ENCODE peak calls at places on chromosome 6, in five cellular contexts. D is left ventricle myocardium inferior; A is naive thymus-derived CD4-positive, alpha-beta T cell; W is HepG2; V is CD4-positive, CD25-positive, alpha-beta regulatory T cell. Y is an unnamed sample. For H3K9me3, the result is how much of the 10 kb centered on the place peaks cover.

GRCh38 chr6:43964659-43965570 is 162.3 kb downstream of the MRPL14 start:
- DNase-seq in D (no peak), V (no peak), A (no peak), W (no peak), Y (no peak)

GRCh38 chr6:61809004-61809595 is 476.9 kb downstream of the KHDRBS2 start:
- DNase-seq in D (no peak), A (no peak), V (no peak), W (peak), Y (no peak)

GRCh38 chr6:44309092-44309491 is 4.1 kb downstream of the AARS2 start:
- DNase-seq in D (peak), A (no peak), W (no peak), V (no peak), Y (no peak)

GRCh38 chr6:11092654-11093053 is 980 bp upstream of the SMIM13 start:
- DNase-seq in V (no peak), A (no peak), D (no peak), W (no peak), Y (no peak)

GRCh38 chr6:124873066-124873410 is 89.2 kb upstream of the RNF217 start:
- DNase-seq in D (no peak), A (no peak), V (no peak), W (no peak), Y (no peak)

GRCh38 chr6:104326173-104327001 is 533.3 kb downstream of the HACE1 start:
- DNase-seq in A (no peak), V (no peak), W (no peak), D (no peak), Y (no peak)

GRCh38 chr6:2866183-2866846 is 24.7 kb upstream of the SERPINB1 start:
- DNase-seq in D (no peak), A (no peak), V (no peak), W (no peak), Y (no peak)

GRCh38 chr6:90268178-90268577 is 28.5 kb downstream of the BACH2 start:
- DNase-seq in W (no peak), A (no peak), D (no peak), V (no peak), Y (no peak)

GRCh38 chr6:34587325-34587724 is 31.2 kb upstream of the SPDEF start:
- DNase-seq in W (no peak), A (no peak), D (no peak), V (no peak), Y (no peak)

GRCh38 chr6:43709654-43710303 is 22.2 kb upstream of the MRPS18A start:
- DNase-seq in A (no peak), D (no peak), V (no peak), W (no peak), Y (no peak)

GRCh38 chr6:52909131-52909530 is 367 bp downstream of the GSTA3 start:
- DNase-seq in A (no peak), V (no peak), D (no peak), W (no peak), Y (no peak)

GRCh38 chr6:7442467-7442866 is 52.9 kb downstream of the RIOK1 start:
- DNase-seq in D (no peak), A (no peak), V (no peak), W (no peak), Y (no peak)

GRCh38 chr6:8079116-8079515 is 14.9 kb upstream of the BLOC1S5 start:
- DNase-seq in W (no peak), V (no peak), A (no peak), D (no peak), Y (no peak)

GRCh38 chr6:43891072-43891870 is 121.3 kb downstream of the VEGFA start:
- DNase-seq in W (no peak), A (no peak), D (no peak), V (no peak), Y (no peak)

GRCh38 chr6:30019819-30020218 is 41.2 kb upstream of the POLR1H start:
- DNase-seq in D (no peak), W (no peak), A (no peak), V (no peak), Y (no peak)

GRCh38 chr6:106974999-106975698 is 620 bp upstream of the CD24 start:
- DNase-seq in A (no peak), D (peak), W (no peak), V (no peak), Y (no peak)

GRCh38 chr6:160586374-160586773 is 77.7 kb downstream of the LPA start:
- DNase-seq in D (no peak), A (no peak), V (no peak), W (no peak), Y (no peak)

GRCh38 chr6:160583805-160584204 is 80.3 kb downstream of the LPA start:
- DNase-seq in A (no peak), W (no peak), V (no peak), D (no peak), Y (no peak)
- H3K9me3 ChIP-seq in A (under half), W (under half), V (under half), D (under half), Y (under half)

GRCh38 chr6:108116781-108117426 is 42.4 kb upstream of the OSTM1 start:
- DNase-seq in W (no peak), D (no peak), V (no peak), A (no peak), Y (no peak)

GRCh38 chr6:108117427-108118358 is 43.2 kb upstream of the OSTM1 start:
- DNase-seq in A (no peak), D (peak), V (peak), W (no peak), Y (no peak)

GRCh38 chr6:108119212-108120141 is 44.9 kb upstream of the OSTM1 start:
- DNase-seq in D (no peak), W (no peak), A (no peak), V (no peak), Y (no peak)

GRCh38 chr6:108118791-108119211 is 44.3 kb upstream of the OSTM1 start:
- DNase-seq in D (no peak), W (no peak), V (no peak), A (no peak), Y (no peak)

GRCh38 chr6:108118359-108118724 is 43.8 kb upstream of the OSTM1 start:
- DNase-seq in V (no peak), A (no peak), D (no peak), W (no peak), Y (no peak)
- H3K9me3 ChIP-seq in V (under half), A (under half), D (under half), W (under half), Y (under half)

GRCh38 chr6:167647750-167648470 is 178.8 kb upstream of the AFDN start:
- DNase-seq in D (no peak), W (no peak), A (no peak), V (no peak), Y (no peak)

GRCh38 chr6:167648506-167649278 is 178.0 kb upstream of the AFDN start:
- DNase-seq in A (no peak), V (no peak), D (no peak), W (no peak), Y (no peak)

GRCh38 chr6:167649486-167649885 is 177.2 kb upstream of the AFDN start:
- DNase-seq in W (no peak), D (no peak), V (no peak), A (no peak), Y (no peak)

GRCh38 chr6:167645383-167645782 is 181.3 kb upstream of the AFDN start:
- DNase-seq in W (no peak), A (no peak), D (no peak), V (no peak), Y (no peak)

GRCh38 chr6:167647333-167647732 is 179.4 kb upstream of the AFDN start:
- DNase-seq in W (no peak), D (no peak), A (no peak), V (no peak), Y (no peak)
- H3K9me3 ChIP-seq in W (under half), D (under half), A (under half), V (under half), Y (under half)

DNA sequence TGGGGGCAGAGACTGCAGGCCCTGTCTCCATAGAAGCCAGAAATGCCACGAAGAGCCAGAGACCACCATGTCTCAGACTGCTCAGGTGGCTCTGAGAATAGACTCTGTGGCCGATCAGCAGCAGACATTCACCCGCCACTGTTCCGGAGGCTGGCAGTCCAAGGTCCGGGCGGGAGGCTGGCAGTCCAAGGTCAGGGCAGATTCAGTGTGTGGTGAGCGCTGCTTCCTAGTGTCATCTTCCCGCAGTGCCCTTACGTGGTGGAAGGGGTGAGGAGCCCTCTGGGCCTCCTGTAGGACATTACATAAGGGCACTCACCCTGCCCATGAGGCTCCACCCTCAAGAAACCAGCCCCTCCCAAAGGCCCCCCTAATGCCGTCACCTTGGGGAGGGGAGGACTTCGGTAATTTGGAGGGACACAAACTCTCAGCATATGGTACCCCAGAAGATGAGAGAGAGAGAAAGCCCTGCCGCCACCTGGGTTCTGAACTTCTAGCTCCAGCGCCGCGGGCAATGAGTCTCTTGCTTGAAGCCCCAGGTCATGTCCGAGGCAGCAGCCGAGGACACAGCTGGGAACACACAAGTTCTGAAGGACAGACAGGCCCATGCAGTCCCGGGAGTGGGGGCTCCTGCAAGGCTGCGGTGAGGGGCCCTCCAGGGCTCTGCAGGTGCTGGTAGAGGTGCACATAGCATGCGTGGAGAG is 36.4 kb downstream of the DACT2 start:
- DNase-seq in A (no peak), W (peak), D (no peak), V (no peak), Y (no peak)
- H3K9me3 ChIP-seq in A (under half), W (under half), D (under half), V (under half), Y (under half)

GRCh38 chr6:361411-362132 is 30.0 kb upstream of the IRF4 start:
- DNase-seq in A (no peak), D (no peak), W (no peak), V (no peak), Y (no peak)
- H3K9me3 ChIP-seq in A (under half), D (under half), W (under half), V (under half), Y (under half)

GRCh38 chr6:170130771-170131241 is 160.1 kb downstream of the DLL1 start:
- DNase-seq in D (no peak), W (no peak), V (no peak), A (no peak), Y (no peak)

GRCh38 chr6:170132011-170132521 is 158.8 kb downstream of the DLL1 start:
- DNase-seq in A (no peak), V (no peak), D (no peak), W (no peak), Y (no peak)

GRCh38 chr6:170131351-170131750 is 159.5 kb downstream of the DLL1 start:
- DNase-seq in D (no peak), W (no peak), V (no peak), A (no peak), Y (no peak)

GRCh38 chr6:170134077-170135040 is 156.5 kb downstream of the DLL1 start:
- DNase-seq in A (no peak), D (peak), V (no peak), W (no peak), Y (no peak)

GRCh38 chr6:170132561-170132991 is 158.3 kb downstream of the DLL1 start:
- DNase-seq in D (no peak), V (no peak), W (no peak), A (no peak), Y (peak)
- H3K9me3 ChIP-seq in D (under half), V (under half), W (under half), A (under half), Y (under half)

DNA sequence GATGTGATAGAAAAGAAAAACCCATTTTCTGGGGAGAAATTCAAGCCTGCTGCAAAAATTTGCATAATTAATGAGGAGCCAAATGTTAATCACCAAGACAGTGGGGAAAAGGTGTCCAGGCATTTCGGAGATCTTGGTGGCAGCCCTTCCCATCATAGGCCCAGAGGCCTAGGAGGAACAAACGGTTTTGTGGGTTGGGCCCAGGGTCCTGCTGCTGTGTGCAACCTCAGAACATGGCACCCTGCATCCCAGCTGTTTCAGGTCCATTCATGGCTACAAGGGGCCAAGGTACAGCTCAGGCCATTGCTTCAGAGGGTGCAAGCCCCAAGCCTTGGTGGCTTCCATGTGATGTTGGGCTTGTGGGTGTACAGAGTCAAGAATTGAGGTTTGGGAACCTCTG is 189.8 kb upstream of the IMPG1 start:
- DNase-seq in W (no peak), V (no peak), D (no peak), A (no peak), Y (no peak)
- H3K9me3 ChIP-seq in W (half or more), V (under half), D (under half), A (under half), Y (under half)

DNA sequence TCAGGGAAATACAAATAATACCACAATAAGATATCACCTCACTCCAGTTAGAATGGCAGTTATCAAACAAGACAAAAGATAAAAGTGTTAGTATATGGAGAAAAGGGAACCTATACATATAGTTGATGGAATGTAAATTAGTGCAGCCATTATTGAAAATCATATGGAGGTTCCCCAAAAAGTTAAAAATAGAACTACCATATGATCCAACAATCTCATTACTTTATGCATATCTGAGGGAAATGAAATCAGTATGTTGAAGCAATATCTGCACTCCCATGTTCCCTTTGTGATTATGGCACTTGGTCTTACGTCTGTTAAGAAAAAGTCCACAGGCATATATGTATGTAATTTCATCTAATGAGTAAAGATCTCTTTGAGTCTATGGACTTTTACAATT is 96.9 kb downstream of the STXBP5 start:
- DNase-seq in V (no peak), A (no peak), D (no peak), W (no peak), Y (no peak)
- H3K9me3 ChIP-seq in V (under half), A (under half), D (under half), W (under half), Y (under half)